ENCODE peak calls at places on chromosome 13, in ten cellular contexts. J is neural progenitor cell; I is fibroblast of lung; W is GM06990; Q is AG04449; T is left ventricle myocardium inferior; X is IMR-90; U is BE2C; P is CD8-positive, alpha-beta T cell; V is ovary. G is an unnamed sample.

GRCh38 chr13:30493670-30494381 is 28.1 kb upstream of the HMGB1 start:
- DNase-seq in J (no peak), I (no peak), W (no peak), Q (no peak), T (no peak), X (no peak), U (no peak), P (no peak), V (no peak), G (no peak)

GRCh38 chr13:21913010-21913409 is 242.1 kb downstream of the FGF9 start:
- DNase-seq in J (peak; percentile 68), I (no peak), W (no peak), Q (no peak), T (no peak), X (peak; percentile 19), U (no peak), P (no peak), V (no peak), G (no peak)

GRCh38 chr13:110447058-110447511 is 114.4 kb downstream of the RAB20 start:
- DNase-seq in J (no peak), I (peak; percentile 50), W (no peak), Q (no peak), T (no peak), X (peak; percentile 35), U (no peak), P (no peak), V (peak; percentile 58), G (peak; percentile 33)

GRCh38 chr13:48492123-48493075 is 40.5 kb downstream of the RCBTB2 start:
- DNase-seq in J (no peak), I (no peak), W (peak; percentile 82), Q (no peak), T (peak; percentile 82), X (peak; percentile 18), U (peak; percentile 83), P (peak; percentile 27), V (peak; percentile 68), G (no peak)

GRCh38 chr13:23349127-23349897 is 84.2 kb downstream of the SACS start:
- DNase-seq in J (no peak), I (no peak), W (no peak), Q (no peak), T (no peak), X (no peak), U (no peak), P (no peak), V (no peak), G (no peak)

GRCh38 chr13:113005076-113005865 is 36.3 kb downstream of the MCF2L start:
- DNase-seq in J (no peak), I (no peak), W (no peak), Q (no peak), T (no peak), X (no peak), U (no peak), P (no peak), V (no peak), G (no peak)

GRCh38 chr13:74770361-74770760 is 636.2 kb upstream of the KLF12 start:
- DNase-seq in J (no peak), I (peak; percentile 94), W (no peak), Q (peak; percentile 59), T (no peak), X (peak; percentile 94), U (no peak), P (no peak), V (no peak), G (peak; percentile 86)

GRCh38 chr13:50910483-50910805 is 853 bp downstream of the RNASEH2B start:
- DNase-seq in J (peak; percentile 42), I (peak; percentile 62), W (no peak), Q (no peak), T (no peak), X (peak; percentile 42), U (peak; percentile 25), P (no peak), V (no peak), G (peak; percentile 37)

GRCh38 chr13:61316647-61317046 is 99.0 kb downstream of the PCDH20 start:
- DNase-seq in J (peak; percentile 53), I (no peak), W (no peak), Q (no peak), T (no peak), X (no peak), U (peak; percentile 18), P (no peak), V (no peak), G (no peak)

GRCh38 chr13:113732176-113732960 is 26.7 kb upstream of the TMEM255B start:
- DNase-seq in J (no peak), I (no peak), W (no peak), Q (no peak), T (no peak), X (no peak), U (peak; percentile 6), P (no peak), V (no peak), G (no peak)

GRCh38 chr13:26019881-26020535 is 31.8 kb downstream of the SHISA2 start:
- DNase-seq in J (no peak), I (peak; percentile 89), W (no peak), Q (peak; percentile 80), T (no peak), X (peak; percentile 63), U (no peak), P (no peak), V (no peak), G (peak; percentile 87)

GRCh38 chr13:49456156-49456555 is 12.1 kb downstream of the SETDB2 start:
- DNase-seq in J (no peak), I (no peak), W (no peak), Q (no peak), T (no peak), X (peak; percentile 27), U (no peak), P (no peak), V (no peak), G (peak; percentile 31)

GRCh38 chr13:21569686-21570085 is 34.3 kb downstream of the MICU2 start:
- DNase-seq in J (no peak), I (no peak), W (no peak), Q (no peak), T (no peak), X (no peak), U (no peak), P (no peak), V (no peak), G (no peak)

GRCh38 chr13:75186384-75186783 is 295.6 kb downstream of the TBC1D4 start:
- DNase-seq in J (no peak), I (no peak), W (no peak), Q (no peak), T (no peak), X (no peak), U (no peak), P (no peak), V (no peak), G (peak; percentile 56)

GRCh38 chr13:94313321-94313720 is 166.2 kb downstream of the DCT start:
- DNase-seq in J (no peak), I (no peak), W (no peak), Q (no peak), T (no peak), X (no peak), U (no peak), P (no peak), V (no peak), G (peak; percentile 41)

GRCh38 chr13:77919351-77920294 is 992 bp upstream of the EDNRB start:
- DNase-seq in J (peak; percentile 69), I (peak; percentile 35), W (no peak), Q (no peak), T (peak; percentile 64), X (peak; percentile 15), U (peak; percentile 26), P (no peak), V (peak; percentile 40), G (peak; percentile 34)
- H3K4me3 ChIP-seq in J (peak overlapping the region; percentile 65), I (peak overlapping the region; percentile 65), W (peak overlapping the region; percentile 41), Q (no peak overlapping the region), T (peak overlapping the region; percentile 75), X (peak overlapping the region; percentile 58), U (peak overlapping the region; percentile 52), P (no peak overlapping the region), V (peak overlapping the region; percentile 47), G (peak overlapping the region; percentile 50)

GRCh38 chr13:65677906-65678305 is 1552.2 kb downstream of the PCDH9 start:
- DNase-seq in J (no peak), I (peak; percentile 37), W (no peak), Q (no peak), T (no peak), X (peak; percentile 5), U (no peak), P (no peak), V (no peak), G (peak; percentile 60)
- TF ChIP-seq CTCF in J (peak; percentile 14), I (peak; percentile 15), W (no peak), Q (no peak), T (no peak), X (no peak), U (no peak), P (no peak), V (no peak), G (peak; percentile 46)

GRCh38 chr13:20254076-20254475 is 22.0 kb upstream of the GJB6 start:
- DNase-seq in J (no peak), I (no peak), W (no peak), Q (no peak), T (no peak), X (no peak), U (no peak), P (no peak), V (no peak), G (no peak)

GRCh38 chr13:20263393-20264044 is 31.4 kb upstream of the GJB6 start:
- DNase-seq in J (no peak), I (no peak), W (no peak), Q (no peak), T (no peak), X (no peak), U (no peak), P (no peak), V (no peak), G (no peak)

GRCh38 chr13:20258963-20259288 is 26.8 kb upstream of the GJB6 start:
- DNase-seq in J (no peak), I (no peak), W (no peak), Q (no peak), T (no peak), X (no peak), U (no peak), P (no peak), V (no peak), G (no peak)

GRCh38 chr13:20258208-20258962 is 26.3 kb upstream of the GJB6 start:
- DNase-seq in J (no peak), I (no peak), W (no peak), Q (no peak), T (no peak), X (no peak), U (no peak), P (no peak), V (peak; percentile 22), G (peak; percentile 5)
- H3K4me3 ChIP-seq in J (no peak overlapping the region), I (no peak overlapping the region), W (no peak overlapping the region), Q (no peak overlapping the region), T (no peak overlapping the region), X (no peak overlapping the region), U (no peak overlapping the region), P (no peak overlapping the region), V (no peak overlapping the region), G (no peak overlapping the region)

DNA sequence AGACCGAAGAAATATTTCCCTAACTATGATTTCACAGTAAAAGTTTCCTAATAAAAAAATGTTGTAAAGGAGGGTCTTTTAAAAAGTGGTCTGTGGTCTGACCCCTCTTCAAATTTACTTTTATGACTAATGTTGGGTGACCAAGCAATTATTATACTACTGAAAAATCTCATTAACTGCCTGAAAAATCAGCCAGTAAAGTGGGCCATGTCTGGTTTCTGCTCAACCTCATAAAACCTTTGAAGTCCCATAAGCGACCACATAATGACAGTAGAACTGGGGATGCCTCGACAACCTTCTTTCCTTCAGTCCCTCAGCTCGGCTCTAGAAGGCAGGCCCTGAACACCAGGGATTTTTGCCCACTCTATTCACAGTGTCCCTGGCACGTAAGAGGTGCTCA is 434.3 kb downstream of the EFNB2 start:
- DNase-seq in J (no peak), I (peak; percentile 57), W (no peak), Q (no peak), T (no peak), X (no peak), U (no peak), P (no peak), V (no peak), G (no peak)
- TF ChIP-seq CTCF in J (no peak), I (no peak), W (no peak), Q (no peak), T (no peak), X (no peak), U (no peak), P (no peak), V (no peak), G (no peak)